ENCODE peak calls at places on chromosomes 5 and 9, in five cellular contexts. S is T-cell, L is ecto neural progenitor cell, M is epithelial cell of esophagus, X is astrocyte of the cerebellum. G is an unnamed sample.

GRCh38 chr5:137268646-137269045 is 230.5 kb downstream of the SPOCK1 start:
- DNase-seq in M (no peak), X (no peak), L (no peak), S (no peak), G (no peak)

GRCh38 chr5:172719211-172719610 is 51.8 kb downstream of the DUSP1 start:
- DNase-seq in X (no peak), L (no peak), S (no peak), M (peak; percentile 23), G (no peak)

GRCh38 chr5:175457466-175457865 is 13.5 kb upstream of the DRD1 start:
- DNase-seq in S (no peak), M (no peak), L (no peak), X (no peak), G (no peak)

GRCh38 chr9:125630436-125630835 is 76.6 kb downstream of the MAPKAP1 start:
- DNase-seq in M (peak; percentile 84), S (no peak), L (no peak), X (no peak), G (no peak)

GRCh38 chr9:127974002-127974768 is 6.6 kb downstream of the EEIG1 start:
- DNase-seq in X (no peak), M (no peak), S (no peak), L (peak; percentile 32), G (no peak)

GRCh38 chr9:14362175-14362574 is 48.2 kb upstream of the NFIB start:
- DNase-seq in L (no peak), S (no peak), M (no peak), X (no peak), G (no peak)

GRCh38 chr5:117414926-117415325 is 840.3 kb upstream of the SEMA6A start:
- DNase-seq in M (peak; percentile 26), L (no peak), S (no peak), X (no peak), G (no peak)

GRCh38 chr5:4725594-4725993 is 414.5 kb upstream of the ADAMTS16 start:
- DNase-seq in L (no peak), S (no peak), M (no peak), X (no peak), G (no peak)

GRCh38 chr9:126705311-126705766 is 91.6 kb downstream of the LMX1B start:
- DNase-seq in M (peak; percentile 69), L (peak; percentile 93), X (peak; percentile 24), S (peak; percentile 75), G (peak; percentile 84)

GRCh38 chr9:77435688-77436087 is 212.4 kb downstream of the GNA14 start:
- DNase-seq in X (no peak), S (no peak), L (no peak), M (peak; percentile 18), G (no peak)

GRCh38 chr5:96155156-96155555 is 193.5 kb upstream of the ELL2 start:
- DNase-seq in M (peak; percentile 62), X (no peak), S (no peak), L (no peak), G (no peak)

GRCh38 chr9:83070257-83070656 is 7.3 kb upstream of the RASEF start:
- DNase-seq in X (peak; percentile 61), M (peak; percentile 55), S (no peak), L (no peak), G (no peak)

GRCh38 chr5:160083012-160083436 is 36.2 kb downstream of the PWWP2A start:
- DNase-seq in X (peak; percentile 76), S (no peak), M (peak; percentile 32), L (no peak), G (no peak)

GRCh38 chr9:112755059-112755458 is 4.5 kb downstream of the SNX30 start:
- DNase-seq in L (no peak), S (no peak), M (peak; percentile 5), X (no peak), G (no peak)

GRCh38 chr9:33166263-33167083 is 663 bp downstream of the B4GALT1 start:
- DNase-seq in X (no peak), L (no peak), M (no peak), S (no peak), G (no peak)

GRCh38 chr9:130825809-130826208 is 9.2 kb upstream of the ABL1 start:
- DNase-seq in X (no peak), M (no peak), S (no peak), L (no peak), G (no peak)

GRCh38 chr5:76303917-76304316 is 99.2 kb upstream of the IQGAP2 start:
- DNase-seq in M (peak; percentile 96), L (no peak), X (no peak), S (peak; percentile 19), G (peak; percentile 34)